ENCODE peak calls at places on chromosome 10, in six cellular contexts. Q is frontal cortex, B is posterior cingulate gyrus, H is astrocyte of the hippocampus, G is NT2/D1, Z is AG04450. K is an unnamed sample.

GRCh38 chr10:131843881-131844284 is 56.9 kb upstream of the PPP2R2D start:
- DNase-seq in Q (no peak), B (no peak), H (no peak), G (no peak), Z (no peak), K (no peak)

GRCh38 chr10:43892062-43892765 is 243.5 kb upstream of the ZNF32 start:
- DNase-seq in Q (no peak), B (no peak), H (peak), G (no peak), Z (no peak), K (no peak)

GRCh38 chr10:1119027-1119426 is 62.8 kb downstream of the WDR37 start:
- DNase-seq in Q (no peak), B (no peak), H (no peak), G (no peak), Z (no peak), K (no peak)

GRCh38 chr10:1078668-1079067 is 22.5 kb downstream of the WDR37 start:
- DNase-seq in Q (no peak), B (no peak), H (no peak), G (no peak), Z (no peak), K (no peak)

GRCh38 chr10:125633517-125633999 is 49.4 kb downstream of the TEX36 start:
- DNase-seq in Q (no peak), B (no peak), H (peak), G (no peak), Z (no peak), K (no peak)

GRCh38 chr10:113735913-113736312 is 15.6 kb upstream of the PLEKHS1 start:
- DNase-seq in Q (no peak), B (no peak), H (peak), G (no peak), Z (no peak), K (no peak)

GRCh38 chr10:23694446-23694920 is 255.6 kb downstream of the OTUD1 start:
- DNase-seq in Q (peak), B (peak), H (peak), G (peak), Z (no peak), K (no peak)

GRCh38 chr10:53357587-53357986 is 585.0 kb upstream of the MBL2 start:
- DNase-seq in Q (no peak), B (no peak), H (peak), G (no peak), Z (no peak), K (no peak)

GRCh38 chr10:129972145-129972965 is 8.3 kb upstream of the EBF3 start:
- DNase-seq in Q (no peak), B (no peak), H (no peak), G (no peak), Z (no peak), K (peak)

GRCh38 chr10:128661404-128662197 is 535.4 kb upstream of the MKI67 start:
- DNase-seq in Q (no peak), B (no peak), H (no peak), G (no peak), Z (no peak), K (no peak)

GRCh38 chr10:17734432-17735110 is 17.4 kb upstream of the TMEM236 start:
- DNase-seq in Q (no peak), B (no peak), H (no peak), G (no peak), Z (no peak), K (no peak)

GRCh38 chr10:48526371-48526821 is 78.5 kb downstream of the ARHGAP22 start:
- DNase-seq in Q (no peak), B (no peak), H (peak), G (no peak), Z (peak), K (peak)

GRCh38 chr10:118309911-118310310 is 32.2 kb downstream of the FAM204A start:
- DNase-seq in Q (no peak), B (no peak), H (no peak), G (no peak), Z (no peak), K (no peak)

GRCh38 chr10:70444613-70445222 is 3.2 kb upstream of the NODAL start:
- DNase-seq in Q (no peak), B (no peak), H (no peak), G (no peak), Z (no peak), K (no peak)

GRCh38 chr10:117007080-117007479 is 2.1 kb upstream of the SHTN1 start:
- DNase-seq in Q (no peak), B (no peak), H (peak), G (no peak), Z (no peak), K (no peak)